ENCODE peak calls at places on chromosomes 1 and 21, in nine cellular contexts. G is NCI-H2171 treated with DMSO at 0.1 percent for 48 hours, E is esophagus muscularis mucosa, H is GM13977, Q is cardiac muscle cell, O is kidney glomerular epithelial cell, Z is T follicular helper cell, Y is aorta, J is A549. U is an unnamed sample.

GRCh38 chr1:60924964-60925798 is 157.2 kb upstream of the NFIA start:
- DNase-seq in G (peak), E (no peak), H (no peak), Q (no peak), O (no peak), Z (no peak), Y (no peak), J (no peak), U (no peak)

GRCh38 chr1:116020668-116021272 is 44.5 kb downstream of the SLC22A15 start:
- DNase-seq in G (peak), E (no peak), H (peak), Q (peak), O (peak), Z (peak), Y (no peak), J (peak), U (peak)

GRCh38 chr1:108913105-108913948 is 36.5 kb downstream of the GPSM2 start:
- DNase-seq in G (no peak), E (no peak), H (no peak), Q (peak), O (no peak), Z (no peak), Y (no peak), J (no peak), U (no peak)

GRCh38 chr1:214146523-214146922 is 134.4 kb upstream of the SMYD2 start:
- DNase-seq in G (peak), E (no peak), H (no peak), Q (no peak), O (no peak), Z (no peak), Y (no peak), J (peak), U (no peak)

GRCh38 chr1:213416461-213417224 is 365.6 kb downstream of the RPS6KC1 start:
- DNase-seq in G (no peak), E (peak), H (no peak), Q (no peak), O (no peak), Z (no peak), Y (no peak), J (no peak), U (no peak)

GRCh38 chr1:115906627-115907026 is 65.7 kb upstream of the NHLH2 start:
- DNase-seq in G (no peak), E (no peak), H (no peak), Q (no peak), O (no peak), Z (no peak), Y (no peak), J (no peak), U (no peak)

GRCh38 chr1:176167210-176167609 is 39.9 kb downstream of the COP1 start:
- DNase-seq in G (no peak), E (no peak), H (no peak), Q (no peak), O (no peak), Z (no peak), Y (no peak), J (no peak), U (no peak)

GRCh38 chr1:109279615-109280278 is 3.2 kb downstream of the PSRC1 start:
- DNase-seq in G (no peak), E (no peak), H (no peak), Q (peak), O (peak), Z (no peak), Y (no peak), J (no peak), U (peak)

GRCh38 chr1:48966583-48966982 is 189.9 kb upstream of the BEND5 start:
- DNase-seq in G (no peak), E (no peak), H (no peak), Q (no peak), O (peak), Z (no peak), Y (no peak), J (no peak), U (no peak)

GRCh38 chr1:200243042-200243437 is 166.8 kb downstream of the ZNF281 start:
- DNase-seq in G (peak), E (no peak), H (no peak), Q (no peak), O (no peak), Z (no peak), Y (no peak), J (no peak), U (no peak)

GRCh38 chr21:45786660-45787059 is 143.1 kb downstream of the PCBP3 start:
- DNase-seq in G (no peak), E (peak), H (no peak), Q (no peak), O (no peak), Z (no peak), Y (no peak), J (no peak), U (no peak)

GRCh38 chr1:60213253-60213652 is 139.7 kb upstream of the C1orf87 start:
- DNase-seq in G (no peak), E (no peak), H (no peak), Q (no peak), O (no peak), Z (no peak), Y (no peak), J (no peak), U (no peak)

GRCh38 chr1:33494929-33495328 is 22.5 kb downstream of the ZSCAN20 start:
- DNase-seq in G (no peak), E (no peak), H (no peak), Q (no peak), O (no peak), Z (no peak), Y (no peak), J (peak), U (no peak)

GRCh38 chr1:229855999-229856650 is 210.9 kb upstream of the GALNT2 start:
- DNase-seq in G (no peak), E (no peak), H (peak), Q (no peak), O (no peak), Z (no peak), Y (no peak), J (no peak), U (no peak)

GRCh38 chr1:175072131-175072941 is 4.7 kb downstream of the TNN start:
- DNase-seq in G (peak), E (peak), H (peak), Q (peak), O (peak), Z (no peak), Y (no peak), J (no peak), U (peak)

GRCh38 chr1:98839840-98840239 is 164.8 kb downstream of the PLPPR5 start:
- DNase-seq in G (no peak), E (no peak), H (no peak), Q (no peak), O (no peak), Z (no peak), Y (no peak), J (no peak), U (no peak)

GRCh38 chr1:67970088-67970487 is 80.3 kb downstream of the DIRAS3 start:
- DNase-seq in G (no peak), E (no peak), H (no peak), Q (peak), O (peak), Z (no peak), Y (no peak), J (peak), U (no peak)

U was measured in testis.